ENCODE peak calls at places on chromosomes 6 and 20, in seven cellular contexts. G is uterus, D is ovary, U is IMR-90, I is tibial nerve, S is Peyer's patch, Q is endothelial cell of umbilical vein. L is an unnamed sample.

GRCh38 chr6:170403451-170403850 is 96.9 kb downstream of the FAM120B start:
- DNase-seq in G (no peak), D (no peak), U (peak; percentile 70), I (no peak), S (no peak), Q (no peak), L (no peak)

GRCh38 chr20:48957053-48957481 is 35.6 kb downstream of the ARFGEF2 start:
- DNase-seq in G (no peak), D (no peak), U (no peak), I (no peak), S (no peak), Q (peak; percentile 59), L (no peak)

GRCh38 chr6:89834884-89835792 is 5.5 kb downstream of the CASP8AP2 start:
- DNase-seq in G (no peak), D (no peak), U (peak; percentile 41), I (no peak), S (peak; percentile 61), Q (no peak), L (no peak)

GRCh38 chr6:88662163-88662580 is 301.2 kb downstream of the RNGTT start:
- DNase-seq in G (no peak), D (no peak), U (no peak), I (no peak), S (no peak), Q (no peak), L (no peak)

GRCh38 chr20:61934716-61935530 is 130.8 kb downstream of the TAF4 start:
- DNase-seq in G (no peak), D (no peak), U (peak; percentile 46), I (no peak), S (no peak), Q (no peak), L (no peak)

GRCh38 chr6:136365781-136366354 is 76.2 kb upstream of the BCLAF1 start:
- DNase-seq in G (no peak), D (no peak), U (peak; percentile 4), I (peak; percentile 15), S (peak; percentile 65), Q (no peak), L (no peak)

GRCh38 chr6:24743265-24743943 is 24.4 kb upstream of the C6orf62 start:
- DNase-seq in G (no peak), D (no peak), U (peak; percentile 98), I (no peak), S (no peak), Q (peak; percentile 95), L (peak; percentile 52)

GRCh38 chr6:3769610-3770009 is 18.1 kb upstream of the PXDC1 start:
- DNase-seq in G (no peak), D (no peak), U (peak; percentile 68), I (no peak), S (no peak), Q (no peak), L (no peak)

GRCh38 chr20:47146703-47147102 is 209.8 kb downstream of the ZMYND8 start:
- DNase-seq in G (no peak), D (no peak), U (peak; percentile 73), I (no peak), S (no peak), Q (no peak), L (peak; percentile 56)

GRCh38 chr6:132780770-132781371 is 17.6 kb downstream of the SLC18B1 start:
- DNase-seq in G (no peak), D (no peak), U (peak; percentile 63), I (no peak), S (no peak), Q (no peak), L (no peak)

GRCh38 chr6:149015224-149015876 is 268.5 kb downstream of the UST start:
- DNase-seq in G (no peak), D (no peak), U (peak; percentile 80), I (no peak), S (no peak), Q (no peak), L (no peak)

GRCh38 chr6:25168637-25169036 is 110.5 kb upstream of the CARMIL1 start:
- DNase-seq in G (no peak), D (no peak), U (no peak), I (no peak), S (no peak), Q (no peak), L (no peak)

GRCh38 chr20:61665746-61666470 is 399.8 kb downstream of the TAF4 start:
- DNase-seq in G (no peak), D (no peak), U (no peak), I (no peak), S (no peak), Q (no peak), L (no peak)

GRCh38 chr6:86961432-86962200 is 24.3 kb downstream of the HTR1E start:
- DNase-seq in G (no peak), D (no peak), U (no peak), I (no peak), S (no peak), Q (peak; percentile 68), L (no peak)

GRCh38 chr6:135052939-135053338 is 1.7 kb downstream of the HBS1L start:
- DNase-seq in G (no peak), D (no peak), U (no peak), I (no peak), S (no peak), Q (no peak), L (no peak)

GRCh38 chr6:135054238-135054574 is 416 bp downstream of the HBS1L start:
- DNase-seq in G (no peak), D (no peak), U (peak; percentile 8), I (no peak), S (no peak), Q (no peak), L (peak; percentile 3)

GRCh38 chr6:135056632-135057031 is 2.0 kb upstream of the HBS1L start:
- DNase-seq in G (no peak), D (no peak), U (no peak), I (no peak), S (no peak), Q (no peak), L (no peak)

GRCh38 chr6:135053433-135053832 is 1.2 kb downstream of the HBS1L start:
- DNase-seq in G (no peak), D (no peak), U (no peak), I (no peak), S (no peak), Q (no peak), L (no peak)

DNA sequence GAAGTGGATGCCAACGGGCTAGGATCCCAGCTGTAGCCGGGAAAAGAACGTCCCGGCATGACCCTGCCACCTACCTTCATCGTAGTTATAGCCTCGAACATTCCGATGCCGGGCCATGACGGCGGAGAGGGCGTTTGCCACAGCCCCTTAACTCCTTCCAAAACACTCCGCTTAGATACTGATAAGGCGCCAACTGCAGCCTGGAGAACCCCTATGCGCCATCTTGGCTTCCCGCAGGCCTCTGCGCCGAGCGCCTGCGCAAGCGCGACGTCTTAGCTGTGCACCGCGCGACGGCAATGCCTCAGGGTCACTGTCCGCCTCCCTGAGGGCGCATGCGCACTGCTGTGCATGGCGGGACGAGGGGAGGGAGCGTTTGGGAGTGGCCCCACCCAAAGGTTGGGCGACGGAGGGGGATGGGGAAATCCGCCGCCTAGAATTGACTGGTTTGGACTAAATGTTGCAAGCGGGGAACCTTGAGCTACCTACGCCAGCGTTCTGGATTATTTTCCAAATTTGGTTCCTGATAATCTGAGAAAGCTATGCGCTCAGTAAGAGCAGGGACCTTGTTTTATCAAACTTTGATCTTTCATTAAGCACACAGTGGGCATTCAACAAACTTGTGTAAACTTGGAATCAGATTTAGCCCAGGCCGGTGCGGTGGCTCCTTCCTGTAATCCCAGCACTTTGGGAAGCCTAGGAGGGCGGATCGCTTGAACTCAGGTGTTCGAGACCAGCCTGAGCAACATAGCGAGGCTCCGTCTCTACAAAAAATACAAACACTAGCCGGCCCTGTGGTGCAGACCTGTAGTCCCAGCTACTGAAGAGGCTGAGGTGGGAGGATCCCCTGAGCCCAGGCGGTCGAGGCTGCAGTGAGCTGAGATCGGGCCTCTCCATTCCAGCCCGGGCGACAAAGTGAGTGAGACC is at the start of gene HBS1L:
- DNase-seq in G (peak; percentile 97), D (peak; percentile 95), U (peak; percentile 97), I (peak; percentile 91), S (peak; percentile 94), Q (peak; percentile 97), L (peak; percentile 72)
- TF ChIP-seq POLR2A in G (peak; percentile 90), D (peak; percentile 87), U (peak; percentile 91), I (peak; percentile 76), S (peak; percentile 78), Q (peak; percentile 87), L (peak; percentile 82)

GRCh38 chr20:63017076-63017825 is 10.5 kb upstream of the BHLHE23 start:
- DNase-seq in G (no peak), D (no peak), U (no peak), I (no peak), S (no peak), Q (no peak), L (no peak)
- TF ChIP-seq POLR2A in G (no peak), D (no peak), U (no peak), I (no peak), S (no peak), Q (no peak), L (no peak)

GRCh38 chr6:33206027-33206863 is 1.8 kb downstream of the HSD17B8 start:
- DNase-seq in G (no peak), D (no peak), U (no peak), I (no peak), S (no peak), Q (no peak), L (no peak)

GRCh38 chr6:33205172-33206026 is 944 bp downstream of the HSD17B8 start:
- DNase-seq in G (no peak), D (no peak), U (peak; percentile 64), I (no peak), S (no peak), Q (no peak), L (peak; percentile 95)

GRCh38 chr6:33204165-33204414 is 365 bp upstream of the HSD17B8 start:
- DNase-seq in G (no peak), D (no peak), U (no peak), I (no peak), S (no peak), Q (no peak), L (no peak)

GRCh38 chr6:33203443-33204164 is 851 bp upstream of the HSD17B8 start:
- DNase-seq in G (no peak), D (no peak), U (no peak), I (no peak), S (no peak), Q (no peak), L (no peak)

DNA sequence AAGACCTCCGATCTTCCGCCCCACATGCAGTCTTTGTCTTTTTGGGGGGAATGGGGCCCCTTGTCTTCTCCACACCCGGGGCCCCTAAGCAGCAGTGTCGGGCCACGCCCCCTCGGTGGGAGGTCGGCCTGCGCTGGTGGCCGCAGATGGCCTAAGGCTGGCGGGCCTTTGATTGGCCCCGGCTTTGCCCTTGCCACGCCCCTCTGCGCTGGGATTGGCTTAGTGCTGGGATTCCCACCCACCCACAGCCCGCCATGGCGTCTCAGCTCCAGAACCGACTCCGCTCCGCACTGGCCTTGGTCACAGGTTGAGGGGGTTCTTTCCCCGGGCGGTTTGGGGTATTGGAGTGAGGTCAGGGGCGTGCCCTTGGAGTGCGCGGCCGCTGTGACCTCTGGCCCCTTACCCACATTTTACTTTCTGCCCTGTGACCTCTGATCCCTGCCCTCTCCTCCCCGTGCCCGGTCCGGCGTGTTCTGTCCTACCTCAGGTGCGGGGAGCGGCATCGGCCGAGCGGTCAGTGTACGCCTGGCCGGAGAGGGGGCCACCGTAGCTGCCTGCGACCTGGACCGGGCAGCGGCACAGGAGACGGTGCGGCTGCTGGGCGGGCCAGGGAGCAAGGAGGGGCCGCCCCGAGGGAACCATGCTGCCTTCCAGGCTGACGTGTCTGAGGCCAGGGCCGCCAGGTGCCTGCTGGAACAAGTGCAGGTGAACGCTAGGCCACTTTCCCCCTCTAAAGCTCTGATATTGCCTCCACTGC is at the start of gene HSD17B8:
- DNase-seq in G (peak; percentile 89), D (peak; percentile 90), U (peak; percentile 86), I (peak; percentile 94), S (peak; percentile 97), Q (peak; percentile 88), L (no peak)
- TF ChIP-seq POLR2A in G (peak; percentile 48), D (no peak), U (peak; percentile 60), I (peak; percentile 40), S (peak; percentile 41), Q (peak; percentile 67), L (no peak)

GRCh38 chr6:35920793-35921732 is at the start of gene SRPK1:
- DNase-seq in G (peak; percentile 86), D (peak; percentile 83), U (peak; percentile 74), I (peak; percentile 75), S (peak; percentile 86), Q (peak; percentile 87), L (peak; percentile 95)
- TF ChIP-seq POLR2A in G (peak; percentile 74), D (no peak), U (peak; percentile 48), I (peak; percentile 43), S (peak; percentile 49), Q (peak; percentile 79), L (peak; percentile 94)

L was measured in H54.